ENCODE peak calls at places on chromosomes 6 and 20, in ten cellular contexts. G, E, X, M, F, R, L, Y, Z and O are unnamed samples. For H3K9me3, the result is how much of the 10 kb centered on the place peaks cover.

GRCh38 chr6:5786321-5787053 is 220.2 kb downstream of the NRN1 start:
- DNase-seq in G (no peak), E (no peak), X (no peak), M (no peak), F (no peak), R (no peak), L (no peak), Y (no peak), Z (no peak), O (no peak)

GRCh38 chr6:41064841-41065240 is 7.3 kb downstream of the OARD1 start:
- DNase-seq in G (no peak), E (no peak), X (no peak), M (no peak), F (no peak), R (no peak), L (no peak), Y (peak), Z (no peak), O (no peak)

GRCh38 chr6:158630944-158631616 is 13.5 kb downstream of the DYNLT1 start:
- DNase-seq in G (no peak), E (no peak), X (peak), M (no peak), F (peak), R (no peak), L (peak), Y (no peak), Z (peak), O (no peak)

GRCh38 chr6:11096109-11096508 is 2.5 kb downstream of the SMIM13 start:
- DNase-seq in G (peak), E (no peak), X (peak), M (no peak), F (no peak), R (no peak), L (no peak), Y (peak), Z (no peak), O (no peak)

GRCh38 chr6:127291495-127291894 is 24.8 kb downstream of the RNF146 start:
- DNase-seq in G (no peak), E (no peak), X (no peak), M (no peak), F (no peak), R (no peak), L (no peak), Y (no peak), Z (no peak), O (no peak)

GRCh38 chr6:22248513-22249308 is 48.1 kb downstream of the PRL start:
- DNase-seq in G (no peak), E (no peak), X (peak), M (no peak), F (no peak), R (no peak), L (no peak), Y (no peak), Z (no peak), O (no peak)

GRCh38 chr20:62519826-62520225 is 44.0 kb upstream of the GATA5 start:
- DNase-seq in G (no peak), E (no peak), X (no peak), M (no peak), F (no peak), R (no peak), L (no peak), Y (no peak), Z (no peak), O (no peak)

GRCh38 chr6:83199865-83200230 is 6.7 kb downstream of the RWDD2A start:
- DNase-seq in G (no peak), E (no peak), X (no peak), M (no peak), F (no peak), R (no peak), L (no peak), Y (no peak), Z (no peak), O (no peak)

GRCh38 chr6:61809004-61809595 is 476.9 kb downstream of the KHDRBS2 start:
- DNase-seq in G (no peak), E (no peak), X (peak), M (no peak), F (no peak), R (no peak), L (no peak), Y (peak), Z (no peak), O (no peak)

GRCh38 chr20:46852313-46852712 is 42.3 kb upstream of the EYA2 start:
- DNase-seq in G (no peak), E (no peak), X (no peak), M (no peak), F (no peak), R (no peak), L (no peak), Y (no peak), Z (no peak), O (no peak)

GRCh38 chr20:13857961-13858360 is 73.1 kb downstream of the NDUFAF5 start:
- DNase-seq in G (no peak), E (no peak), X (no peak), M (no peak), F (no peak), R (no peak), L (no peak), Y (no peak), Z (no peak), O (no peak)

GRCh38 chr20:19783966-19784401 is 25.9 kb downstream of the RIN2 start:
- DNase-seq in G (no peak), E (no peak), X (peak), M (no peak), F (peak), R (no peak), L (peak), Y (no peak), Z (no peak), O (no peak)

GRCh38 chr20:47334022-47334551 is 22.4 kb downstream of the ZMYND8 start:
- DNase-seq in G (no peak), E (no peak), X (peak), M (no peak), F (no peak), R (no peak), L (no peak), Y (no peak), Z (no peak), O (no peak)

GRCh38 chr20:24985802-24986201 is 6.7 kb downstream of the APMAP start:
- DNase-seq in G (no peak), E (peak), X (no peak), M (no peak), F (no peak), R (no peak), L (no peak), Y (no peak), Z (no peak), O (no peak)

GRCh38 chr20:58212636-58213035 is 15.8 kb downstream of the ANKRD60 start:
- DNase-seq in G (no peak), E (peak), X (no peak), M (no peak), F (no peak), R (no peak), L (no peak), Y (no peak), Z (no peak), O (no peak)

GRCh38 chr6:148044921-148045320 is 297.7 kb upstream of the SASH1 start:
- DNase-seq in G (no peak), E (no peak), X (peak), M (no peak), F (no peak), R (no peak), L (no peak), Y (no peak), Z (no peak), O (no peak)

GRCh38 chr20:41178495-41178894 is 41.2 kb downstream of the PLCG1 start:
- DNase-seq in G (no peak), E (no peak), X (no peak), M (peak), F (no peak), R (no peak), L (no peak), Y (no peak), Z (no peak), O (no peak)

GRCh38 chr6:56756791-56757582 is 114.3 kb upstream of the DST start:
- DNase-seq in G (no peak), E (no peak), X (peak), M (no peak), F (no peak), R (no peak), L (no peak), Y (no peak), Z (no peak), O (no peak)

GRCh38 chr20:44050925-44051660 is 135.9 kb downstream of the JPH2 start:
- DNase-seq in G (no peak), E (peak), X (no peak), M (no peak), F (no peak), R (no peak), L (no peak), Y (no peak), Z (no peak), O (no peak)

GRCh38 chr6:27870486-27870885 is 41.7 kb downstream of the OR2B2 start:
- DNase-seq in G (no peak), E (no peak), X (no peak), M (no peak), F (no peak), R (no peak), L (no peak), Y (no peak), Z (no peak), O (no peak)

GRCh38 chr20:25089662-25090061 is 7.7 kb upstream of the VSX1 start:
- DNase-seq in G (no peak), E (no peak), X (no peak), M (no peak), F (no peak), R (no peak), L (no peak), Y (no peak), Z (no peak), O (no peak)

GRCh38 chr6:28323813-28324424 is 12.0 kb downstream of the ZSCAN31 start:
- DNase-seq in G (no peak), E (no peak), X (no peak), M (no peak), F (no peak), R (no peak), L (no peak), Y (no peak), Z (no peak), O (no peak)

GRCh38 chr20:63169731-63170130 is 46.2 kb downstream of the YTHDF1 start:
- DNase-seq in G (no peak), E (no peak), X (no peak), M (no peak), F (no peak), R (no peak), L (no peak), Y (no peak), Z (no peak), O (no peak)

GRCh38 chr6:11978169-11978987 is 33.7 kb upstream of the HIVEP1 start:
- DNase-seq in G (no peak), E (no peak), X (no peak), M (no peak), F (no peak), R (no peak), L (no peak), Y (no peak), Z (no peak), O (peak)

GRCh38 chr20:57507477-57507876 is 17.5 kb downstream of the CTCFL start:
- DNase-seq in G (no peak), E (no peak), X (no peak), M (no peak), F (no peak), R (no peak), L (no peak), Y (no peak), Z (no peak), O (no peak)

GRCh38 chr20:8305449-8305978 is 173.4 kb downstream of the PLCB1 start:
- DNase-seq in G (peak), E (peak), X (peak), M (peak), F (peak), R (peak), L (peak), Y (peak), Z (peak), O (peak)

GRCh38 chr6:27836080-27836782 is 76.0 kb downstream of the OR2B2 start:
- DNase-seq in G (no peak), E (no peak), X (no peak), M (no peak), F (no peak), R (no peak), L (no peak), Y (no peak), Z (no peak), O (no peak)

GRCh38 chr20:49589747-49590146 is 21.8 kb upstream of the PTGIS start:
- DNase-seq in G (no peak), E (no peak), X (no peak), M (no peak), F (no peak), R (no peak), L (no peak), Y (no peak), Z (no peak), O (no peak)

GRCh38 chr6:37868447-37868825 is 48.9 kb downstream of the ZFAND3 start:
- DNase-seq in G (no peak), E (no peak), X (no peak), M (no peak), F (no peak), R (no peak), L (no peak), Y (no peak), Z (no peak), O (no peak)

GRCh38 chr6:164442572-164442971 is 866.8 kb downstream of the C6orf118 start:
- DNase-seq in G (no peak), E (no peak), X (no peak), M (no peak), F (no peak), R (no peak), L (no peak), Y (no peak), Z (no peak), O (no peak)
- H3K9me3 ChIP-seq in G (under half), E (under half), X (under half), M (under half), F (under half), R (under half), L (under half), Y (under half), Z (under half), O (under half)

GRCh38 chr6:109235639-109236038 is 140.3 kb downstream of the CEP57L1 start:
- DNase-seq in G (no peak), E (no peak), X (no peak), M (no peak), F (no peak), R (no peak), L (no peak), Y (no peak), Z (no peak), O (no peak)
- H3K27ac ChIP-seq in G (no peak), E (no peak), X (no peak), M (peak), F (no peak), R (no peak), L (no peak), Y (no peak), Z (peak), O (no peak)

DNA sequence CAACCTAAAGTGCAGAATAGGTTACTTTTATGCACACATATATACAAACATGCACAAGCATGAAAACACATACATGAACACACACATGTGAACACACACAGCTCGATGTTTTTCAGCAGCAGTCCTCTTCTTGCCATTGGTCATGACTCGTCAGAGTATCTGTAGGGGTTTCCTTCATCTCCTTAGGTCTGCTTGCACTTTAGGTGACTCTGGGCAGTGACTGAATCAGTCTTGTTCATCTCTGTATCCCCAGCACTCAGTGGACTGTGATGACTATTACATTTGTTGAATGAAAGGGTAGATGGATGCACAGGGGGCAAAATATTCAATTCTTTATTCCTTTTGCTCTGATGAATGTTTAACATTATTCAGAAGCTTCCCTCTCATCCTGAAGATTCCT is 26.8 kb downstream of the CBLN4 start:
- DNase-seq in G (no peak), E (no peak), X (no peak), M (no peak), F (no peak), R (no peak), L (no peak), Y (no peak), Z (no peak), O (no peak)
- H3K9me3 ChIP-seq in G (under half), E (under half), X (under half), M (under half), F (under half), R (under half), L (under half), Y (under half), Z (under half), O (under half)

GRCh38 chr20:10075606-10076005 is 40.8 kb downstream of the ANKEF1 start:
- DNase-seq in G (no peak), E (no peak), X (no peak), M (no peak), F (no peak), R (no peak), L (no peak), Y (no peak), Z (no peak), O (no peak)

GRCh38 chr20:10076126-10077080 is 41.6 kb downstream of the ANKEF1 start:
- DNase-seq in G (no peak), E (no peak), X (peak), M (no peak), F (no peak), R (no peak), L (no peak), Y (no peak), Z (no peak), O (no peak)

GRCh38 chr20:10077886-10078285 is 43.1 kb downstream of the ANKEF1 start:
- DNase-seq in G (no peak), E (no peak), X (no peak), M (no peak), F (no peak), R (no peak), L (no peak), Y (no peak), Z (no peak), O (no peak)

GRCh38 chr20:10077081-10077471 is 42.3 kb downstream of the ANKEF1 start:
- DNase-seq in G (no peak), E (no peak), X (no peak), M (no peak), F (no peak), R (no peak), L (no peak), Y (no peak), Z (no peak), O (no peak)

GRCh38 chr20:10074513-10074912 is 39.7 kb downstream of the ANKEF1 start:
- DNase-seq in G (peak), E (no peak), X (peak), M (no peak), F (peak), R (no peak), L (no peak), Y (no peak), Z (peak), O (no peak)
- H3K27ac ChIP-seq in G (no peak), E (no peak), X (no peak), M (no peak), F (no peak), R (no peak), L (peak), Y (no peak), Z (no peak), O (no peak)

DNA sequence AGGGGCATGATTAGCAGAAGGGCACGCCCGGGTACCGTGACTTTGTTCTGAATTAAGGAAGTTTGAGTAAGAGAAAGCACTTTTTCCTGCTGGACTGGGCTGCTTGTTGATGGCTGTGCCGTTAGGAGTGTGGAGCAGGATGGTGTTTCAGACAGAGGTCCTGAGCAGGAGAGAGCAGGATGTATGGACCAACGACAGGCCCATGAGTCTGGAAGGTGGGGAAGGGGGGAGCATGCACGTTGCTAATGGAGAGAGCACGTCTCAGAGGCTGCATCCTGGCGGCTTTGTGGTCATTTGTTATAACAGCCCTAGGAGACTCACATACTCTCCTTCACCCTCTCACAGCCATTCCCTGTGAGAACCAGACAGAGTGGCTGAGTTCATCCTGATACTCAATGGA is 56.8 kb downstream of the PHACTR3 start:
- DNase-seq in G (no peak), E (no peak), X (no peak), M (no peak), F (no peak), R (no peak), L (no peak), Y (no peak), Z (no peak), O (no peak)
- H3K9me3 ChIP-seq in G (under half), E (under half), X (under half), M (under half), F (under half), R (under half), L (under half), Y (under half), Z (under half), O (under half)

DNA sequence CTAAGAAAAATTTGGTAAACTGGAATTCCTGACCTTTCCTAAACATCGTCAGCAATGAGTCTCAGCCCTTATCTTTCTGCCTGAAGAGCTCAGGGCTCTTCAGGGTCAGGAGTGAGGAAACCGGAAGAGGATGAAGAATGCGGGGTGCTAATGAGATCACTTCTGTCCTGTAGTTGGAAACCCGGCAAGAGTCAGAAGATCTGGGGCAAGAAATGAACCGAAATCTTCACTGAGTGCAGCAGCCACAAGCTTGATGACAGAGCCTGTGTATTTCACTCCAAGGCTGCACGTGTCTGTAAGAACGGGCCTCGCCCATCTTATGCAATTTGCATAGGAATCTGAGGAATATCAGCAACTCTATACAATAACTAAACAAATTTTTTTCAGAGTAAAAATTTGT is 60.4 kb upstream of the QKI start:
- DNase-seq in G (no peak), E (no peak), X (peak), M (no peak), F (no peak), R (no peak), L (no peak), Y (no peak), Z (no peak), O (no peak)
- H3K27ac ChIP-seq in G (no peak), E (peak), X (no peak), M (no peak), F (peak), R (no peak), L (peak), Y (no peak), Z (peak), O (no peak)

GRCh38 chr6:24672573-24673182 is 5.8 kb downstream of the ACOT13 start:
- DNase-seq in G (no peak), E (no peak), X (no peak), M (no peak), F (no peak), R (no peak), L (no peak), Y (no peak), Z (no peak), O (no peak)
- H3K9me3 ChIP-seq in G (under half), E (under half), X (under half), M (under half), F (under half), R (under half), L (under half), Y (under half), Z (under half), O (under half)

GRCh38 chr6:131443514-131443913 is 129.5 kb upstream of the ARG1 start:
- DNase-seq in G (no peak), E (no peak), X (no peak), M (peak), F (no peak), R (no peak), L (no peak), Y (no peak), Z (no peak), O (peak)
- H3K27ac ChIP-seq in G (no peak), E (no peak), X (no peak), M (no peak), F (no peak), R (peak), L (no peak), Y (no peak), Z (no peak), O (peak)